ENCODE peak calls at places on chromosome X, in four cellular contexts. Q is HS-27A; E is GM13977; X is activated T-helper 2 cell treated with anti-CD3 and anti-CD28 coated beads, Interferon-gamma antibody, Interleukin-2, Interleukin-4, amounts not matched to agents 10 μg/mL and 5 μg/mL and 100 μg/mL, durations not matched to agents 14 hours and 24 hours and 36 hours. O is an unnamed sample.

GRCh38 chrX:23048806-23049573 is 49.2 kb downstream of the DDX53 start:
- DNase-seq in Q (no peak), E (no peak), X (no peak), O (no peak)

GRCh38 chrX:47941423-47941822 is 62.4 kb downstream of the ZNF182 start:
- DNase-seq in Q (no peak), E (no peak), X (no peak), O (no peak)

GRCh38 chrX:107678957-107679740 is 50.8 kb downstream of the PRPS1 start:
- DNase-seq in Q (no peak), E (no peak), X (peak), O (no peak)

GRCh38 chrX:10529344-10529743 is 91.0 kb downstream of the MID1 start:
- DNase-seq in Q (no peak), E (no peak), X (no peak), O (no peak)

GRCh38 chrX:11460347-11460746 is 167.1 kb downstream of the AMELX start:
- DNase-seq in Q (no peak), E (no peak), X (no peak), O (no peak)

GRCh38 chrX:153057281-153057680 is 1.0 kb downstream of the PNMA3 start:
- DNase-seq in Q (no peak), E (no peak), X (no peak), O (no peak)

GRCh38 chrX:21408324-21408723 is 34.1 kb downstream of the CNKSR2 start:
- DNase-seq in Q (no peak), E (no peak), X (no peak), O (no peak)

GRCh38 chrX:18574591-18574990 is 97.3 kb downstream of the RS1 start:
- DNase-seq in Q (peak), E (no peak), X (no peak), O (no peak)

GRCh38 chrX:103797691-103798090 is 21.1 kb downstream of the PLP1 start:
- DNase-seq in Q (no peak), E (no peak), X (no peak), O (no peak)

GRCh38 chrX:121641560-121641959 is 594.1 kb downstream of the GLUD2 start:
- DNase-seq in Q (no peak), E (no peak), X (no peak), O (no peak)

GRCh38 chrX:10045327-10046000 is 78.3 kb downstream of the CLDN34 start:
- DNase-seq in Q (no peak), E (no peak), X (no peak), O (no peak)

GRCh38 chrX:40010550-40011364 is 87.0 kb downstream of the BCOR start:
- DNase-seq in Q (no peak), E (peak), X (no peak), O (no peak)

GRCh38 chrX:130772313-130773140 is 130.5 kb downstream of the ENOX2 start:
- DNase-seq in Q (peak), E (no peak), X (no peak), O (no peak)

GRCh38 chrX:47446971-47447370 is 36.1 kb downstream of the ZNF41 start:
- DNase-seq in Q (no peak), E (no peak), X (no peak), O (no peak)

GRCh38 chrX:134236690-134237362 is at the start of gene CCDC160:
- DNase-seq in Q (no peak), E (peak), X (no peak), O (peak)

GRCh38 chrX:149540621-149541520 is at the start of gene EOLA1:
- DNase-seq in Q (peak), E (peak), X (peak), O (peak)

GRCh38 chrX:133297284-133297683 is 79.1 kb upstream of the TFDP3 start:
- DNase-seq in Q (no peak), E (no peak), X (no peak), O (no peak)

O was measured in GM13976.